ENCODE peak calls at places on chromosome 13, in six cellular contexts. K is tibial nerve, Y is A549, X is astrocyte of the spinal cord, G is neural progenitor cell, W is OCI-LY7. A is an unnamed sample.

GRCh38 chr13:102190930-102191329 is 210.9 kb downstream of the FGF14 start:
- DNase-seq in K (no peak), Y (no peak), X (no peak), G (no peak), W (no peak), A (no peak)

GRCh38 chr13:83877901-83878300 is 4.4 kb downstream of the SLITRK1 start:
- DNase-seq in K (no peak), Y (no peak), X (no peak), G (peak), W (no peak), A (no peak)

GRCh38 chr13:110405597-110406450 is 98.7 kb downstream of the COL4A2 start:
- DNase-seq in K (no peak), Y (no peak), X (peak), G (no peak), W (no peak), A (no peak)

GRCh38 chr13:34162545-34162936 is 344.6 kb downstream of the RFC3 start:
- DNase-seq in K (no peak), Y (no peak), X (peak), G (no peak), W (no peak), A (peak)

GRCh38 chr13:73970413-73971055 is 163.7 kb downstream of the KLF12 start:
- DNase-seq in K (no peak), Y (no peak), X (peak), G (no peak), W (no peak), A (no peak)

GRCh38 chr13:45194081-45194939 is 6.5 kb downstream of the KCTD4 start:
- DNase-seq in K (peak), Y (peak), X (peak), G (peak), W (no peak), A (no peak)

GRCh38 chr13:27203854-27204253 is 32.2 kb upstream of the USP12 start:
- DNase-seq in K (no peak), Y (peak), X (no peak), G (no peak), W (no peak), A (peak)

GRCh38 chr13:81487151-81487550 is 1146.2 kb upstream of the SPRY2 start:
- DNase-seq in K (no peak), Y (peak), X (peak), G (peak), W (no peak), A (no peak)

GRCh38 chr13:54301085-54301484 is 1272.5 kb downstream of the OLFM4 start:
- DNase-seq in K (no peak), Y (no peak), X (no peak), G (peak), W (no peak), A (no peak)

GRCh38 chr13:28584873-28585317 is 74.0 kb upstream of the POMP start:
- DNase-seq in K (no peak), Y (no peak), X (peak), G (no peak), W (no peak), A (no peak)

GRCh38 chr13:66520511-66521390 is 709.4 kb downstream of the PCDH9 start:
- DNase-seq in K (no peak), Y (no peak), X (no peak), G (no peak), W (no peak), A (no peak)

GRCh38 chr13:41071775-41072174 is 10.5 kb downstream of the WBP4 start:
- DNase-seq in K (no peak), Y (no peak), X (no peak), G (no peak), W (no peak), A (no peak)

DNA sequence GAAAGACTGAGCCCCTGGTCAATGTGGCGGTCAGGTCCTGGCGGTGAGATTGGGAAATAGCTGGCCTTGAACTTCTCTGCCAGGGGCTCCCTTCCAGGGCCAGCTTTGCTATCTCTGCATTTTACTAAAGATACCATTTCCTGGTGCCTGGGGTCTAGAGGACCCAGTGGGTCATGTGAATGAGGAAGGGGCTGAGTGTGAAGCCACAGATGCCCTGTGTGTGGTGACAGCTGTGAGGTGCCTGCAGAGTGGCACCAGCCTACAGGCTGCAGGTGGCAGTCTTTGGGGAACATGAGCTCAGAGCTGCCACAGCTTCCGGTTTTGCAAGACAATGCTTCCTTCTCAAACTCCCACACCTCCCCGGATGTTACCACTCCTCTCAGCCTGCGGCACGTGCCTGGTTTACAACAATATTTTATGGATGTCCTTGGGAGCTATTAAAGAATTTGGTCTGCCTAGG is 5.2 kb upstream of the MLNR start:
- DNase-seq in K (no peak), Y (peak), X (no peak), G (no peak), W (peak), A (peak)
- TF ChIP-seq CTCF in K (no peak), Y (no peak), X (no peak), G (no peak), W (peak), A (no peak)

DNA sequence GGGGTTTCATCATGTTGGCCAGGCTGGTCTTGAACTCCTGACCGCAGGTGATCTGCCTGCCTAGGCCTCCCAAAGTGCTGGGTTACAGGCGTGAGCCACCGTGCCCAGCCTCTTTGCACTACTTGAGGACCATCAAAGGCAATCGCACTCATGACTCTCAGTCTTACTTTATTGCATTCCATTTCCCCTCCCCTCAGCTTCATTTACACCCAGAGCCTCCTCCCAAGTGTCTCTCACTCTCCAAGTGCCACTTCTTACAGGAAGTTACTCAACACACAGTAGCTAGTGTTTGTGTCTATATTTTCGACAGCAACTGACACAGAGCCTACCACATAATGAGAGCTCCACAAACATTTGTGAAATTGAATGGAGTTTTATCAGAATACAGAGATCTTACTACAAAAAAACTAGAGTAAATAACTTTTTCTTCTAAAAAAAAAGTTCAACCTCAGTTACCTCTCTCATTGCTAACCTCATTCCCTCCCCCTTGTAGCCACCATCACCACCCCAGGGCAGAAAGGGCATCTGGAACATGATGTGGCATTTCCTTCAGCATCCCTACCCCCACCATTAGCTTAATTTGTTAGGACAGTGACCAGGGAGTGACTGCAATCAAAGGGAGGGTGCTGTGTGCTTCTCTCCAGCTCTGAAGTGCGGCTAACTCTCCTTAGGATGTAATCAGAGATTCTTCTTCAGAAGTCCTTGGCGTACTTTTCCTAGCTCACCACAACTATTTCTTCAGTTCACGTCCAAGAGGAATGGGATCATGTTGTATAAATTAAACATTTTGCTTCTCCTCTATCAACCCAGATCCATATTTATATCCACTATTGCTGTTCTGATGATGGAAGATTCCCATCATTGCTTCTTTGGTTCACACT is 17.0 kb upstream of the RUBCNL start:
- DNase-seq in K (no peak), Y (no peak), X (no peak), G (no peak), W (peak), A (no peak)
- H3K4me3 ChIP-seq in K (no peak), Y (no peak), X (no peak), G (no peak), W (no peak), A (no peak)

GRCh38 chr13:52845334-52845761 is 3.1 kb downstream of the PCDH8 start:
- DNase-seq in K (no peak), Y (no peak), X (no peak), G (peak), W (no peak), A (no peak)

GRCh38 chr13:52847682-52848432 is 583 bp downstream of the PCDH8 start:
- DNase-seq in K (no peak), Y (no peak), X (no peak), G (peak), W (no peak), A (no peak)

GRCh38 chr13:52845766-52846566 is 2.5 kb downstream of the PCDH8 start:
- DNase-seq in K (no peak), Y (no peak), X (peak), G (peak), W (no peak), A (no peak)

GRCh38 chr13:52847322-52847681 is 1.1 kb downstream of the PCDH8 start:
- DNase-seq in K (no peak), Y (no peak), X (no peak), G (no peak), W (no peak), A (no peak)

GRCh38 chr13:52846567-52847321 is 1.7 kb downstream of the PCDH8 start:
- DNase-seq in K (peak), Y (no peak), X (no peak), G (peak), W (no peak), A (no peak)
- TF ChIP-seq CTCF in K (peak), Y (no peak), X (peak), G (peak), W (no peak), A (no peak)

DNA sequence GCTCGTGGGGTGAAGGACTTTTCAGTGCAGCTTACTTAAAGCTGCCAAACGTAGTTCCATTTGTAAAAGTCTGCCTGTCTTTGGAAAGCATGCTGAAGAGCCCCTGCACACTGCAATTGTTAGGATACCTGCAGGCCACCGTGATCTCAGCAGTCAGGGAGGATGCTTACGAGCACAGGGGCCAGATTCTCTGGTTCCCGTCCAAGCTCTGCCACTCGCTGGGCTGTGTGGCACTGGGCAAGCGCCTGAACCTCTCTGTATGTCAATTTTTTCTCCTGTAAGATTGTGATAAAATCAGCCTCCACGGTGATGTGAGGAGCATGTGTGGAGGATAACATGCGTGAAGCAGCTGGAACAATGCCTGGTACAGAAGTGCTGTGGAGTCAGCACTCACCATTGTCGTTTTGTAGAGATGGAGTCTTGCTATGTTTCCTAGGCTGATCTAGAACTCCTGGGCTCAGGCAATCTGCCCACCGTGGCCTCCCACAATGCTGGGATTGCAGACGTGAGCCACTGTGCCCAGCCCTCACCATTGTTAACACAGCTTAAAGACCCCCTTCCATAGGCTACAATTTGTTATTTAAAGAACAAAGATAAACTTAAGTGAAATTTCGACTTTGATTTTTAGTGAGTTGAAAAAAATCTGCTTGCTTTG is 3.5 kb downstream of the ADPRHL1 start:
- DNase-seq in K (no peak), Y (no peak), X (no peak), G (no peak), W (no peak), A (no peak)
- H3K4me3 ChIP-seq in K (peak), Y (peak), X (no peak), G (no peak), W (peak), A (peak)